ENCODE peak calls at places on chromosome 21, in six cellular contexts. E is A549, T is endothelial cell of umbilical vein, H is K562, B is HepG2, P is GM12878. F is an unnamed sample.

GRCh38 chr21:31845151-31845550 is 27.7 kb upstream of the HUNK start:
- DNase-seq in H (no peak), P (no peak), E (no peak), B (no peak), T (no peak), F (no peak)

GRCh38 chr21:42666918-42667317 is 13.5 kb downstream of the PDE9A start:
- DNase-seq in T (no peak), H (no peak), E (no peak), B (peak), P (no peak), F (no peak)

GRCh38 chr21:14685568-14685967 is 139.5 kb upstream of the SAMSN1 start:
- DNase-seq in H (no peak), B (no peak), P (peak), E (no peak), T (no peak), F (peak)

GRCh38 chr21:15992171-15992570 is 262.4 kb downstream of the USP25 start:
- DNase-seq in T (peak), H (no peak), E (no peak), B (no peak), P (no peak), F (no peak)

GRCh38 chr21:16124397-16125130 is 394.8 kb downstream of the USP25 start:
- DNase-seq in H (no peak), E (peak), P (no peak), B (no peak), T (peak), F (no peak)

GRCh38 chr21:43909736-43910455 is 44.9 kb downstream of the AGPAT3 start:
- DNase-seq in P (no peak), B (no peak), T (no peak), H (no peak), E (no peak), F (no peak)

GRCh38 chr21:31347435-31348032 is 3.5 kb upstream of the TIAM1 start:
- DNase-seq in P (no peak), B (peak), H (peak), T (no peak), E (peak), F (peak)

GRCh38 chr21:28554660-28555475 is 437.8 kb downstream of the LTN1 start:
- DNase-seq in H (no peak), B (no peak), T (no peak), P (no peak), E (no peak), F (no peak)

GRCh38 chr21:44778499-44778911 is 23.1 kb downstream of the UBE2G2 start:
- DNase-seq in P (no peak), T (no peak), E (no peak), H (no peak), B (peak), F (no peak)

GRCh38 chr21:20877976-20878375 is 120.2 kb upstream of the NCAM2 start:
- DNase-seq in E (no peak), T (no peak), B (no peak), P (no peak), H (no peak), F (no peak)

GRCh38 chr21:33261635-33262034 is 4.5 kb upstream of the IL10RB start:
- DNase-seq in E (no peak), B (no peak), P (no peak), H (no peak), T (no peak), F (peak)

GRCh38 chr21:17050646-17051045 is 462.2 kb upstream of the CXADR start:
- DNase-seq in B (no peak), E (no peak), P (no peak), T (no peak), H (no peak), F (no peak)

DNA sequence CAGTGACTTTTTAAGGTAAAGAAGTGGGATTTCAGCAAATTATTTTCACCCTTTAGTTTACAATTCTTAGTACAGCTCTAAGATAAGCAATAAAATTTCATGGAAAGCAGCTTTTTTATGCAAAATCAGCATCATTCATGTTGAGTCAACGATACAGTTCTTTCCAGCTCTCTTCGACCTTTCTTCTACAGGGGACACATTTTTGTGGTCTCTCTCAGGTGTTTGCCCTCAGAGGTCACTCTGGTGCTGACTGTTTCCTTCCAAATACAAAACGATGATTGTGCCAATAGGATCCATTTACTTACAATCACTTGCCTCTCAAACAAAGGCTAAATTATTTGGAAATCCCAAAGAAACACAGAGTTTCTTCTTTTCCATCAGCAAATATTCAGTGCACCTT is 51.0 kb downstream of the PSMG1 start:
- DNase-seq in H (no peak), B (peak), P (no peak), E (no peak), T (no peak), F (no peak)
- TF ChIP-seq MYC in H (no peak), B (no peak), P (no peak), E (no peak), T (no peak), F (no peak)

GRCh38 chr21:38869946-38870345 is 64.2 kb downstream of the ETS2 start:
- DNase-seq in E (peak), B (peak), H (no peak), T (no peak), P (no peak), F (no peak)
- TF ChIP-seq MAX in E (no peak), B (no peak), H (no peak), T (no peak), P (no peak), F (no peak)

GRCh38 chr21:36260030-36260787 is 59.8 kb upstream of the MORC3 start:
- DNase-seq in P (peak), T (peak), B (peak), H (peak), E (peak), F (peak)
- TF ChIP-seq MYC in P (no peak), T (no peak), B (no peak), H (no peak), E (no peak), F (no peak)

DNA sequence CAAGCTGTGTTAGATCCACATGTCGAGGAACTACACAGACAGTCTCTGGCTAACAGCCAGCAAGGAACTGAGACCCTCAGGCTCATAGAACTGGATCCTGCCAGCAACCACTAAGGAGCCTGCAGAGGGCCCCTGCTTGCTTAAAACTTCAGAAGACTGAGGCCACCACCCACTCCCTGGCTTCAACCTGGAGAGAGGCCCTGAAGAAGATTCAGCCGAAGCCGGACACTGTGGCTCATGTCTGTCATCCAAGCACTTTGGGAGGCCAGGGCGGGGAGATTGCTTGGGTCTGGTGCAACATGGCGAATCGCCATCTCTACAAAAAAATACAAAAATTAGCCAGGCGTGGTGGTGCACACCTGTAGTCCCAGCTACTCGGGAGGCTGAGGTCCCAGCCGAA is 92.6 kb upstream of the TMPRSS2 start:
- DNase-seq in B (no peak), E (no peak), H (no peak), P (no peak), T (no peak), F (no peak)
- TF ChIP-seq MAX in B (no peak), E (no peak), H (no peak), P (no peak), T (no peak), F (no peak)

DNA sequence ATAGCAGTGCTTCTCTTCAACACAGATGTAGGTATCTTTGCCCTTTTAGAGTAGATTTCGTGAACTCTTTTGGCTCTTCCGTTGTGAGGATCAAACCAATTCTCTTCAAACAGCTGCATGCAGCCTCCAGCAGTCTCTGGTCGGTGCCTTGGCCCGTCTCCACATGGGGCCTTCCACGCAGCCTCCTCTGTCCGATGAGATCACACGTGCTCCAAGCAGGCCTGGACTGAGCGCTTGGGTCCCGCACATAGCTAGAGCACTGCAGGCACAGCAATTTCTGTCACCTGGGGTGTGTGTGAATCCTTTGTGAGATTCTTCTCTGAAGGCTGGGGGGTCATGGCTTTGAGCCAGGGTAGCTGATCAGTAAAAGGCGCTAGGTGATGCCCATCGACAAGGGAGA is 82.8 kb upstream of the KCNE2 start:
- DNase-seq in E (no peak), P (no peak), H (no peak), B (no peak), T (no peak), F (no peak)
- TF ChIP-seq MYC in E (no peak), P (no peak), H (no peak), B (no peak), T (no peak), F (no peak)

GRCh38 chr21:29571949-29572348 is 273.2 kb downstream of the BACH1 start:
- DNase-seq in E (no peak), H (no peak), T (no peak), P (no peak), B (no peak), F (peak)
- TF ChIP-seq MAX in E (no peak), H (no peak), T (no peak), P (no peak), B (no peak), F (no peak)

DNA sequence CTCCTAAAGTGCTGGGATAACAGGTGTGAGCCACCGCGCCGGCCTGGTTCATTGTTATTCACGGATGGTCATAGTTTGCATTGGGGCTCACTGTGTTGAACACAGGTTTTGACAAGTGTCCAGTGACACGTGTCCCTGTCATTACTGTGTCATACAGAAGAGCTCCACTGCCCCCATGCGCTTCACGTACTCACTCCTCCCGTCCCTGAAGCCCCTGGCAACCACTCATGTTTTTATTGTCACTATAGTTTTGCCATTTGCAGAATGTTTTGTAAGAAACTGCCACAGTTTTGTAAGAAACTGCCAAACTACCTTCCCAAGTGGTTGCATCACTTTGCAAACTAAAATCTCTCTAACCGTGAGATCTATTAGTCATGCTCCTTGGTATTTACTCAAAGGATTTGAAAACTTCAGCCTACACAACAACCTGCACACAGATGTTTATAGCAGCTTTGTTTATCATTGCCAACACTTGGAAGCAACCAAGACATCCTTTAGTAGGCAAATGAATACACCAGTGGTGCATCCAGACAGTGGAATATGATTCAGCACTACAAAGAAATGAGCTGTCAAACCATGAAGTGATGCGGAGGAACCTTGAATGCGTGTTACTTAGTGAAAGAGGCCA is 163.2 kb upstream of the COL6A1 start:
- DNase-seq in H (no peak), E (peak), T (no peak), P (no peak), B (no peak), F (peak)
- TF ChIP-seq MYC in H (no peak), E (no peak), T (no peak), P (no peak), B (no peak), F (peak)